ENCODE peak calls at places on chromosomes 12 and 14, in six cellular contexts. W is choroid plexus epithelial cell, A is mucosa of descending colon, V is sigmoid colon, P is bronchial epithelial cell, S is left ventricle myocardium inferior. H is an unnamed sample.

GRCh38 chr12:69039881-69040280 is 106.9 kb upstream of the CPM start:
- DNase-seq in W (peak; percentile 17), A (no peak), V (no peak), P (no peak), S (no peak), H (no peak)

GRCh38 chr12:50786498-50787231 is 22.8 kb downstream of the ATF1 start:
- DNase-seq in W (peak; percentile 96), A (no peak), V (no peak), P (peak; percentile 100), S (no peak), H (no peak)

GRCh38 chr12:63869656-63870055 is 25.2 kb downstream of the SRGAP1 start:
- DNase-seq in W (peak; percentile 56), A (no peak), V (no peak), P (no peak), S (no peak), H (no peak)

GRCh38 chr14:57970175-57970574 is 104.3 kb upstream of the SLC35F4 start:
- DNase-seq in W (no peak), A (no peak), V (no peak), P (no peak), S (no peak), H (no peak)

GRCh38 chr12:30988086-30988485 is 61.5 kb downstream of the TSPAN11 start:
- DNase-seq in W (no peak), A (no peak), V (no peak), P (no peak), S (no peak), H (no peak)

GRCh38 chr12:95446511-95446910 is 27.4 kb upstream of the METAP2 start:
- DNase-seq in W (peak; percentile 45), A (peak; percentile 76), V (no peak), P (no peak), S (peak; percentile 46), H (no peak)

GRCh38 chr12:93109794-93110203 is 180.7 kb upstream of the EEA1 start:
- DNase-seq in W (no peak), A (no peak), V (no peak), P (peak; percentile 20), S (no peak), H (no peak)

GRCh38 chr12:99658950-99659349 is 11.4 kb downstream of the GARIN6 start:
- DNase-seq in W (peak; percentile 6), A (no peak), V (no peak), P (peak; percentile 7), S (no peak), H (no peak)

GRCh38 chr14:89466460-89466859 is 49.4 kb upstream of the FOXN3 start:
- DNase-seq in W (peak; percentile 28), A (no peak), V (no peak), P (no peak), S (no peak), H (no peak)

GRCh38 chr12:110079477-110080400 is 31.4 kb upstream of the C12orf76 start:
- DNase-seq in W (peak; percentile 83), A (peak; percentile 78), V (peak; percentile 72), P (no peak), S (peak; percentile 40), H (no peak)

GRCh38 chr12:130044991-130045621 is 117.2 kb upstream of the FZD10 start:
- DNase-seq in W (no peak), A (no peak), V (no peak), P (no peak), S (no peak), H (no peak)

GRCh38 chr14:96762650-96763049 is 34.5 kb upstream of the VRK1 start:
- DNase-seq in W (peak; percentile 80), A (no peak), V (no peak), P (peak; percentile 86), S (no peak), H (no peak)

GRCh38 chr12:52559979-52560378 is 7.0 kb upstream of the KRT71 start:
- DNase-seq in W (no peak), A (no peak), V (no peak), P (no peak), S (no peak), H (no peak)

GRCh38 chr12:32049956-32050355 is 56.7 kb upstream of the BICD1 start:
- DNase-seq in W (no peak), A (no peak), V (no peak), P (no peak), S (no peak), H (no peak)

GRCh38 chr12:100857418-100857817 is 62.8 kb downstream of the ANO4 start:
- DNase-seq in W (no peak), A (no peak), V (no peak), P (no peak), S (no peak), H (no peak)

GRCh38 chr12:45634273-45634917 is 95.1 kb upstream of the ARID2 start:
- DNase-seq in W (no peak), A (no peak), V (no peak), P (no peak), S (no peak), H (no peak)

GRCh38 chr12:915090-915489 is 34.4 kb downstream of the RAD52 start:
- DNase-seq in W (no peak), A (no peak), V (no peak), P (no peak), S (no peak), H (no peak)

GRCh38 chr14:53956427-53957201 is at the start of gene BMP4:
- DNase-seq in W (no peak), A (peak; percentile 86), V (peak; percentile 95), P (peak; percentile 79), S (peak; percentile 89), H (no peak)

GRCh38 chr14:26163761-26164160 is 434.1 kb downstream of the NOVA1 start:
- DNase-seq in W (peak; percentile 73), A (no peak), V (no peak), P (peak; percentile 54), S (no peak), H (no peak)

GRCh38 chr12:120687570-120688289 is 781 bp downstream of the MLEC start:
- DNase-seq in W (peak; percentile 33), A (peak; percentile 56), V (peak; percentile 66), P (no peak), S (no peak), H (no peak)

GRCh38 chr12:73629893-73630872 is 907.5 kb upstream of the ATXN7L3B start:
- DNase-seq in W (no peak), A (no peak), V (no peak), P (no peak), S (no peak), H (no peak)

GRCh38 chr14:97053941-97054340 is 256.8 kb downstream of the VRK1 start:
- DNase-seq in W (no peak), A (no peak), V (no peak), P (no peak), S (no peak), H (no peak)

GRCh38 chr12:22321620-22322019 is 12.9 kb downstream of the ST8SIA1 start:
- DNase-seq in W (peak; percentile 2), A (no peak), V (no peak), P (no peak), S (no peak), H (no peak)

GRCh38 chr14:71403673-71404072 is 496.4 kb downstream of the PCNX1 start:
- DNase-seq in W (peak; percentile 76), A (no peak), V (no peak), P (peak; percentile 50), S (no peak), H (no peak)

GRCh38 chr14:23352506-23353432 is at the start of gene SLC22A17:
- DNase-seq in W (peak; percentile 92), A (no peak), V (peak; percentile 94), P (peak; percentile 65), S (peak; percentile 79), H (peak; percentile 92)

GRCh38 chr12:70049596-70050360 is 193.5 kb upstream of the CNOT2 start:
- DNase-seq in W (no peak), A (no peak), V (no peak), P (peak; percentile 94), S (no peak), H (no peak)

GRCh38 chr14:69107407-69108003 is 45.4 kb downstream of the DCAF5 start:
- DNase-seq in W (peak; percentile 81), A (no peak), V (no peak), P (peak; percentile 73), S (no peak), H (no peak)

GRCh38 chr12:101612162-101612916 is 17.6 kb downstream of the MYBPC1 start:
- DNase-seq in W (peak; percentile 31), A (no peak), V (no peak), P (no peak), S (no peak), H (no peak)

GRCh38 chr12:124837958-124838803 is 25.5 kb downstream of the SCARB1 start:
- DNase-seq in W (peak; percentile 99), A (peak; percentile 81), V (peak; percentile 95), P (peak; percentile 96), S (peak; percentile 81), H (peak; percentile 88)

GRCh38 chr12:12717586-12718381 is 616 bp downstream of the CDKN1B start:
- DNase-seq in W (peak; percentile 35), A (peak; percentile 66), V (peak; percentile 76), P (peak; percentile 9), S (peak; percentile 27), H (no peak)

GRCh38 chr12:82817368-82817767 is 130.7 kb downstream of the TMTC2 start:
- DNase-seq in W (peak; percentile 10), A (no peak), V (no peak), P (peak; percentile 44), S (no peak), H (no peak)

GRCh38 chr12:12562016-12562483 is 613 bp downstream of the DUSP16 start:
- DNase-seq in W (peak; percentile 42), A (peak; percentile 62), V (peak; percentile 67), P (no peak), S (peak; percentile 39), H (no peak)

GRCh38 chr12:6072302-6072752 is 52.1 kb downstream of the VWF start:
- DNase-seq in W (peak; percentile 91), A (no peak), V (no peak), P (peak; percentile 91), S (no peak), H (no peak)
- TF ChIP-seq CTCF in W (peak; percentile 67), A (no peak), V (no peak), P (peak; percentile 58), S (peak; percentile 39), H (peak; percentile 35)

DNA sequence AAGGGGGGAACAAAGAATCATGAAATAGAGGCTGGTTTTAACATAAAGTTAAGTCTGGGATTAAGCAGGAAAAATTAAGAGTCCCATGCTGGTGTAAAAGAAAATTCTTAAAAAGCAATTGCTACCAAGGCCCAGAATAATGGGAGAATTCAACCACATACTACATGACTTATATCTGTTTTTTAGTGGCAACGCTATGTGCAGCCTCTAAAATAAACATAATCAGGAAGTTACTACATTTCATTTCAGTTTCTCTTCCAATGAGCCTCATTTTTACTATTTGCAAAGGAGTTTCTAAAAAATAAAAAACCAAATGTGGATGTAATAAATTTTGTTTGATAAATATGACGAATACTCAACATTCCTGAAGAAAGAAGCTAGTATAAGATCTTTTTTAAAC is 58.1 kb downstream of the CPNE8 start:
- DNase-seq in W (no peak), A (no peak), V (no peak), P (no peak), S (no peak), H (no peak)
- TF ChIP-seq CTCF in W (no peak), A (no peak), V (no peak), P (no peak), S (no peak), H (no peak)

GRCh38 chr14:46663382-46663781 is 11.8 kb upstream of the RPL10L start:
- DNase-seq in W (no peak), A (no peak), V (no peak), P (no peak), S (no peak), H (no peak)

GRCh38 chr14:46661728-46662127 is 10.1 kb upstream of the RPL10L start:
- DNase-seq in W (peak; percentile 6), A (no peak), V (no peak), P (peak; percentile 8), S (no peak), H (no peak)
- TF ChIP-seq CTCF in W (peak; percentile 27), A (no peak), V (no peak), P (peak; percentile 17), S (no peak), H (peak; percentile 21)

GRCh38 chr12:103679771-103680170 is 92.7 kb downstream of the STAB2 start:
- DNase-seq in W (no peak), A (no peak), V (no peak), P (no peak), S (no peak), H (no peak)
- TF ChIP-seq CTCF in W (no peak), A (no peak), V (no peak), P (no peak), S (no peak), H (no peak)